ENCODE peak calls at places on chromosomes 6 and 20, in eight cellular contexts. W is activated CD8-positive, alpha-beta memory T cell treated with anti-CD3 and anti-CD28 coated beads for 4 hours; U is aorta; D is effector memory CD4-positive, alpha-beta T cell; V is HepG2; J is KG1; Q is ecto neural progenitor cell; B is RWPE1. A is an unnamed sample.

GRCh38 chr6:34161857-34162515 is 16.1 kb upstream of the GRM4 start:
- DNase-seq in Q (no peak), B (no peak), V (no peak), J (no peak), D (no peak), W (no peak), U (no peak), A (no peak)

GRCh38 chr20:34309691-34310090 is 6.5 kb upstream of the AHCY start:
- DNase-seq in U (no peak), Q (no peak), J (no peak), W (no peak), B (no peak), V (no peak), D (no peak), A (no peak)

GRCh38 chr20:35237486-35237885 is 11.0 kb downstream of the MMP24 start:
- DNase-seq in D (no peak), V (no peak), B (no peak), W (no peak), J (no peak), U (no peak), Q (no peak), A (no peak)

GRCh38 chr6:167706313-167707109 is 120.2 kb upstream of the AFDN start:
- DNase-seq in J (no peak), D (peak; percentile 19), B (no peak), V (no peak), U (no peak), W (peak; percentile 9), Q (peak; percentile 39), A (no peak)

GRCh38 chr6:107539409-107539808 is 49.5 kb downstream of the SOBP start:
- DNase-seq in J (no peak), Q (no peak), U (no peak), D (no peak), V (peak; percentile 96), B (no peak), W (no peak), A (no peak)

GRCh38 chr6:4743026-4743425 is 33.2 kb upstream of the CDYL start:
- DNase-seq in J (no peak), U (no peak), B (no peak), Q (no peak), V (no peak), W (no peak), D (no peak), A (no peak)

GRCh38 chr6:34207695-34208443 is 28.8 kb upstream of the HMGA1 start:
- DNase-seq in B (no peak), W (no peak), J (no peak), Q (no peak), D (no peak), U (no peak), V (no peak), A (no peak)

GRCh38 chr20:24658920-24659660 is 189.7 kb downstream of the SYNDIG1 start:
- DNase-seq in U (no peak), B (no peak), J (no peak), W (no peak), V (no peak), Q (no peak), D (no peak), A (no peak)

GRCh38 chr20:41138527-41139226 is 1.3 kb downstream of the PLCG1 start:
- DNase-seq in Q (peak; percentile 54), V (peak; percentile 40), B (peak; percentile 54), W (no peak), D (peak; percentile 29), U (no peak), J (peak; percentile 31), A (no peak)

GRCh38 chr6:2731281-2731909 is 19.3 kb downstream of the MYLK4 start:
- DNase-seq in W (no peak), B (peak; percentile 56), Q (no peak), J (no peak), V (no peak), D (no peak), U (no peak), A (no peak)

GRCh38 chr20:60126975-60127374 is 168.8 kb downstream of the CDH26 start:
- DNase-seq in D (no peak), J (no peak), Q (no peak), B (no peak), V (peak; percentile 27), U (no peak), W (no peak), A (no peak)

GRCh38 chr20:32958574-32958973 is 45.7 kb downstream of the SUN5 start:
- DNase-seq in B (no peak), V (no peak), Q (no peak), D (no peak), J (no peak), W (no peak), U (no peak), A (no peak)

GRCh38 chr20:25508083-25508770 is 77.1 kb downstream of the NINL start:
- DNase-seq in B (no peak), W (no peak), V (peak; percentile 100), Q (no peak), D (no peak), J (no peak), U (peak; percentile 80), A (no peak)

GRCh38 chr6:38187688-38188590 is 368.4 kb downstream of the ZFAND3 start:
- DNase-seq in D (no peak), B (no peak), V (no peak), U (no peak), Q (peak; percentile 44), J (no peak), W (no peak), A (no peak)

GRCh38 chr6:42030585-42031506 is 19.5 kb upstream of the TAF8 start:
- DNase-seq in D (peak; percentile 16), Q (no peak), W (no peak), J (no peak), V (no peak), U (no peak), B (no peak), A (no peak)

GRCh38 chr6:127690092-127690491 is 113.1 kb downstream of the C6orf58 start:
- DNase-seq in U (no peak), Q (no peak), W (no peak), J (no peak), D (no peak), B (peak; percentile 18), V (no peak), A (no peak)

GRCh38 chr6:12160350-12160749 is 129.8 kb upstream of the EDN1 start:
- DNase-seq in J (no peak), W (no peak), V (no peak), U (no peak), B (no peak), Q (no peak), D (no peak), A (no peak)

GRCh38 chr6:15491255-15491985 is 171.4 kb downstream of the DTNBP1 start:
- DNase-seq in V (peak; percentile 94), B (peak; percentile 56), D (no peak), J (peak; percentile 37), U (peak; percentile 82), W (peak; percentile 33), Q (no peak), A (no peak)

GRCh38 chr6:163309491-163310026 is 105.0 kb upstream of the QKI start:
- DNase-seq in Q (no peak), B (peak; percentile 69), J (no peak), W (no peak), V (no peak), U (no peak), D (no peak), A (peak; percentile 49)

GRCh38 chr6:35581633-35582032 is 68.9 kb upstream of the TULP1 start:
- DNase-seq in D (no peak), U (no peak), W (no peak), Q (no peak), J (no peak), V (no peak), B (no peak), A (no peak)

GRCh38 chr6:163329991-163330390 is 84.5 kb upstream of the QKI start:
- DNase-seq in U (no peak), J (no peak), D (no peak), Q (no peak), W (no peak), B (no peak), V (no peak), A (no peak)

GRCh38 chr6:140393665-140394064 is 1019.2 kb upstream of the CITED2 start:
- DNase-seq in U (no peak), V (no peak), D (no peak), J (no peak), Q (no peak), W (no peak), B (no peak), A (no peak)

GRCh38 chr6:80289727-80290126 is 183.3 kb downstream of the BCKDHB start:
- DNase-seq in Q (no peak), W (no peak), U (no peak), V (no peak), D (no peak), J (no peak), B (no peak), A (no peak)

GRCh38 chr20:14700641-14700965 is 363.2 kb upstream of the FLRT3 start:
- DNase-seq in U (no peak), Q (no peak), W (no peak), J (no peak), D (no peak), V (no peak), B (peak; percentile 28), A (peak; percentile 64)

GRCh38 chr6:33903579-33903978 is 99.8 kb upstream of the MLN start:
- DNase-seq in D (no peak), J (no peak), Q (no peak), B (no peak), V (no peak), U (no peak), W (no peak), A (no peak)

GRCh38 chr6:150696156-150696555 is 96.5 kb downstream of the PLEKHG1 start:
- DNase-seq in V (no peak), D (no peak), W (no peak), J (no peak), U (no peak), B (no peak), Q (no peak), A (no peak)

GRCh38 chr6:148462203-148462602 is 119.6 kb downstream of the SASH1 start:
- DNase-seq in U (no peak), Q (no peak), V (no peak), W (no peak), J (no peak), B (no peak), D (no peak), A (no peak)

GRCh38 chr6:22240025-22240424 is 56.8 kb downstream of the PRL start:
- DNase-seq in V (no peak), U (no peak), J (no peak), Q (no peak), D (no peak), W (no peak), B (no peak), A (no peak)

GRCh38 chr20:53001502-53002301 is 29.5 kb downstream of the TSHZ2 start:
- DNase-seq in J (no peak), B (no peak), Q (no peak), V (no peak), D (no peak), U (no peak), W (no peak), A (no peak)

GRCh38 chr6:137389150-137389664 is 105.0 kb downstream of the OLIG3 start:
- DNase-seq in J (peak; percentile 61), V (no peak), D (peak; percentile 39), Q (no peak), B (peak; percentile 17), U (no peak), W (peak; percentile 46), A (no peak)

GRCh38 chr6:23414922-23415321 is 711.1 kb upstream of the NRSN1 start:
- DNase-seq in V (no peak), B (no peak), Q (no peak), U (no peak), W (no peak), J (no peak), D (no peak), A (no peak)

GRCh38 chr6:26569433-26569764 is 27.4 kb upstream of the ABT1 start:
- DNase-seq in W (no peak), U (no peak), J (peak; percentile 58), B (no peak), V (no peak), Q (no peak), D (no peak), A (no peak)

GRCh38 chr20:44946266-44946852 is 13.8 kb downstream of the TOMM34 start:
- DNase-seq in B (no peak), W (no peak), Q (no peak), V (no peak), U (no peak), D (no peak), J (no peak), A (no peak)

GRCh38 chr20:2692036-2692885 is at the start of gene EBF4:
- DNase-seq in V (no peak), B (peak; percentile 54), D (peak; percentile 7), W (no peak), J (no peak), U (peak; percentile 57), Q (peak; percentile 73), A (no peak)